ENCODE peak calls at places on chromosome 9, in eight cellular contexts. E, M, I, P, V, G, K and H are unnamed samples.

GRCh38 chr9:98599566-98599965 is 109.2 kb downstream of the GABBR2 start:
- DNase-seq in E (no peak), M (no peak), I (no peak), P (no peak), V (no peak), G (no peak), K (no peak), H (no peak)

GRCh38 chr9:121369595-121370265 is at the start of gene STOM:
- DNase-seq in E (peak; percentile 94), M (peak; percentile 71), I (peak; percentile 64), P (peak; percentile 96), V (peak; percentile 93), G (peak; percentile 86), K (no peak), H (peak; percentile 90)

GRCh38 chr9:77725820-77726219 is 77.7 kb upstream of the GNA14 start:
- DNase-seq in E (no peak), M (no peak), I (no peak), P (no peak), V (no peak), G (no peak), K (no peak), H (no peak)

GRCh38 chr9:76761448-76761847 is 2.8 kb upstream of the PCA3 start:
- DNase-seq in E (peak; percentile 3), M (no peak), I (no peak), P (no peak), V (no peak), G (no peak), K (no peak), H (peak; percentile 24)

GRCh38 chr9:74821636-74822035 is 66.1 kb downstream of the TRPM6 start:
- DNase-seq in E (no peak), M (no peak), I (no peak), P (no peak), V (no peak), G (no peak), K (no peak), H (no peak)

GRCh38 chr9:137052998-137053943 is 590 bp downstream of the ENTPD2 start:
- DNase-seq in E (no peak), M (no peak), I (no peak), P (no peak), V (no peak), G (no peak), K (no peak), H (no peak)

GRCh38 chr9:130707225-130707976 is 13.8 kb downstream of the EXOSC2 start:
- DNase-seq in E (peak; percentile 70), M (no peak), I (no peak), P (no peak), V (no peak), G (peak; percentile 70), K (peak; percentile 67), H (peak; percentile 76)

GRCh38 chr9:69674741-69675438 is 2.7 kb upstream of the APBA1 start:
- DNase-seq in E (peak; percentile 90), M (no peak), I (peak; percentile 83), P (no peak), V (no peak), G (no peak), K (no peak), H (peak; percentile 94)

GRCh38 chr9:6047020-6047419 is 31.6 kb upstream of the RANBP6 start:
- DNase-seq in E (no peak), M (no peak), I (no peak), P (no peak), V (no peak), G (no peak), K (no peak), H (no peak)

GRCh38 chr9:6051511-6051950 is 36.1 kb upstream of the RANBP6 start:
- DNase-seq in E (no peak), M (no peak), I (no peak), P (no peak), V (no peak), G (no peak), K (no peak), H (no peak)

GRCh38 chr9:6048039-6048438 is 32.6 kb upstream of the RANBP6 start:
- DNase-seq in E (no peak), M (no peak), I (no peak), P (no peak), V (no peak), G (no peak), K (no peak), H (no peak)

GRCh38 chr9:6052520-6052919 is 37.1 kb upstream of the RANBP6 start:
- DNase-seq in E (no peak), M (no peak), I (no peak), P (no peak), V (no peak), G (no peak), K (no peak), H (no peak)

GRCh38 chr9:6049798-6050197 is 34.4 kb upstream of the RANBP6 start:
- DNase-seq in E (peak; percentile 12), M (no peak), I (no peak), P (no peak), V (no peak), G (peak; percentile 45), K (no peak), H (peak; percentile 25)
- TF ChIP-seq CTCF in E (peak; percentile 39), M (peak; percentile 66), I (peak; percentile 33), P (peak; percentile 28), V (peak; percentile 33), G (peak; percentile 20), K (peak; percentile 52), H (peak; percentile 45)

GRCh38 chr9:23821400-23822181 is 4.4 kb downstream of the ELAVL2 start:
- DNase-seq in E (no peak), M (no peak), I (no peak), P (no peak), V (peak; percentile 66), G (peak; percentile 55), K (peak; percentile 70), H (no peak)

GRCh38 chr9:23825143-23825531 is 903 bp downstream of the ELAVL2 start:
- DNase-seq in E (no peak), M (no peak), I (no peak), P (no peak), V (no peak), G (no peak), K (no peak), H (no peak)

GRCh38 chr9:23824241-23825142 is 1.5 kb downstream of the ELAVL2 start:
- DNase-seq in E (peak; percentile 2), M (no peak), I (no peak), P (no peak), V (peak; percentile 56), G (no peak), K (peak; percentile 61), H (no peak)

GRCh38 chr9:23820731-23821399 is 5.2 kb downstream of the ELAVL2 start:
- DNase-seq in E (no peak), M (no peak), I (no peak), P (no peak), V (peak; percentile 57), G (peak; percentile 26), K (peak; percentile 57), H (no peak)

DNA sequence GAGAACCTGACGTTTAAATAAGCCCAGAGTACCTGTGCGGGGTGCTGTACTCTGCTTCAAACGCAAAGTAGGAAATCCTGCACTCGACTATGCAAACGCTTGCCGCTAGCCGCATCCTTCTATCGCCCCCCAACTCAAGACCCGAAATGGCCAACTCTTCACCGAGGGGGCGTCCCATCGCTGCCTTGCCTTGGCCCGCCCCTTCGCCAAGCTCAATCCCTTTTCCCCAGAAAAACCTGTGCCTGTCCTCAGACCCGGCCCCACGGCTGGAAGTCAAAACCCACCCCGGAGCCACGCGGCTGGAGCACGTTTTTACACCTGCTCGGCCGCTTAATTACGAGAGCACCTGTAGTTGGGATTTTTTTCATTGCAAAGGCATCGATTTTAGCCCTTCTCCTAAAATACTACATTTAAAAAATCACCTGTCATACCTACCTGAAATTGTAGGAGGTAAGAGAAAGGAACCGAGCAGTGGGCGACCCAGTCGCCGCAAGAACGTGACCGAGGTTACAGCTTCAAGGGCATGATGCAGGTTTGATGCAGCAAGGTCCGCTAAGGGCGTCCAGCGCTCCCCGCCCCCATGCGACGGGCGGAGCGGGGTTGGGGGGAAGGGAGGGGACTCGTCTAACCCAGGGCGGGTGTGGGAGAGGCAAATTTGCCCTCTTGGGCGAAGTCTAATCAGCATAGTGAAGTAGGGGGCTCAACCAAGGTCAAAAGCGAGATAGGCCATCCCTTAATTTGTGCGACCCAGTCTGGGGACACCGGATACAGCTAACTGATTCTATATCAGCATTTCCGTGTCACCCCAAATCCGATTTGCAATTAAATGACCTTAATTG is 3.5 kb downstream of the ELAVL2 start:
- DNase-seq in E (no peak), M (no peak), I (no peak), P (no peak), V (no peak), G (no peak), K (no peak), H (no peak)
- TF ChIP-seq CTCF in E (no peak), M (no peak), I (no peak), P (no peak), V (no peak), G (no peak), K (no peak), H (no peak)

GRCh38 chr9:81190659-81191058 is 498.7 kb downstream of the TLE1 start:
- DNase-seq in E (no peak), M (no peak), I (no peak), P (no peak), V (no peak), G (no peak), K (no peak), H (no peak)

GRCh38 chr9:81193362-81194339 is 495.7 kb downstream of the TLE1 start:
- DNase-seq in E (no peak), M (no peak), I (no peak), P (no peak), V (no peak), G (no peak), K (no peak), H (no peak)

GRCh38 chr9:81191222-81191621 is 498.1 kb downstream of the TLE1 start:
- DNase-seq in E (no peak), M (no peak), I (no peak), P (no peak), V (no peak), G (no peak), K (no peak), H (peak; percentile 3)

GRCh38 chr9:81195206-81195605 is 494.1 kb downstream of the TLE1 start:
- DNase-seq in E (no peak), M (no peak), I (no peak), P (no peak), V (no peak), G (no peak), K (no peak), H (no peak)
- TF ChIP-seq CTCF in E (no peak), M (no peak), I (no peak), P (no peak), V (no peak), G (no peak), K (no peak), H (no peak)

GRCh38 chr9:97041898-97042297 is 3.0 kb upstream of the CTSV start:
- DNase-seq in E (no peak), M (no peak), I (no peak), P (no peak), V (no peak), G (peak; percentile 64), K (no peak), H (no peak)

GRCh38 chr9:97045300-97045699 is 6.4 kb upstream of the CTSV start:
- DNase-seq in E (no peak), M (no peak), I (no peak), P (no peak), V (no peak), G (no peak), K (no peak), H (no peak)

DNA sequence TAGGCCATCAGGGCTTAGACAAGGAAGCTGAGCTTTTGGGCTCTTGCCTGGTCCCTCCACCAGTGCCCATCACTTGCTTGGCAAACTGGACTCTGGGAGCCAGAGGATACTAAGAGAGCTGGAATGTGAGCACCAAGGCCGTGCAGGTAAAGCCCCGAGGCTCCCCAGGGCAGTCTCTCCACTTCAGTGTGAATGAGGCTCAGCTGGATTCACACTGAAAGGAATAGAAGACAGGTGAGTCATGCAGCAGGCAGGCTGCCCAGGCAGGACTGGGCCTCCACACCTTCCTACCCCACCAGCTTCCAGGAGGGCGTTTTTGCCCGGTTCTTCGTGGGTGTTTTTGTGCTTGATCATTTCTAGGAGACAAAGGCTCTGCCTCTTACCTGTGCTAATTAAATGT is 7.3 kb upstream of the CTSV start:
- DNase-seq in E (no peak), M (peak; percentile 96), I (no peak), P (no peak), V (peak; percentile 80), G (peak; percentile 77), K (no peak), H (peak; percentile 20)
- TF ChIP-seq CTCF in E (no peak), M (no peak), I (no peak), P (no peak), V (no peak), G (no peak), K (no peak), H (no peak)